ENCODE peak calls at places on chromosomes 16 and 17, in four cellular contexts. S is amniotic stem cell, J is AG04450, H is GM20000. E is an unnamed sample.
A peak's percentile ranks its signal among the peaks of the same experiment; 100 is the strongest.

GRCh38 chr16:11090947-11091785 is 146.8 kb downstream of the CLEC16A start:
- DNase-seq in H (no peak), J (no peak), S (no peak), E (no peak)

GRCh38 chr17:82287849-82288601 is 14.5 kb upstream of the CSNK1D start:
- DNase-seq in J (peak; percentile 48), H (no peak), S (no peak), E (peak; percentile 96)

GRCh38 chr17:2936771-2937321 is 126.6 kb downstream of the OR1D5 start:
- DNase-seq in J (no peak), H (no peak), S (no peak), E (no peak)

GRCh38 chr17:7280519-7281073 is 922 bp upstream of the SLC2A4 start:
- DNase-seq in J (peak; percentile 51), H (peak; percentile 91), S (peak; percentile 56), E (peak; percentile 82)

GRCh38 chr17:41345992-41346391 is 4.6 kb downstream of the KRT33A start:
- DNase-seq in J (no peak), S (no peak), H (no peak), E (no peak)

GRCh38 chr17:71118039-71118438 is 948.7 kb downstream of the KCNJ2 start:
- DNase-seq in J (no peak), S (no peak), H (no peak), E (no peak)

GRCh38 chr17:81509048-81509686 is 3.4 kb downstream of the ACTG1 start:
- DNase-seq in J (no peak), S (no peak), H (no peak), E (no peak)

GRCh38 chr17:72338847-72339790 is 218.3 kb downstream of the SOX9 start:
- DNase-seq in S (peak; percentile 78), J (peak; percentile 86), H (no peak), E (peak; percentile 96)

GRCh38 chr17:63442549-63443035 is 3.5 kb downstream of the CYB561 start:
- DNase-seq in J (no peak), S (no peak), H (peak; percentile 65), E (no peak)

GRCh38 chr16:24748242-24748641 is 18.8 kb downstream of the TNRC6A start:
- DNase-seq in J (peak; percentile 74), S (peak; percentile 44), H (no peak), E (peak; percentile 80)

GRCh38 chr17:69605571-69605970 is 191.1 kb downstream of the MAP2K6 start:
- DNase-seq in H (no peak), S (no peak), J (no peak), E (no peak)

GRCh38 chr17:40364121-40364861 is at the start of gene GJD3:
- DNase-seq in H (peak; percentile 18), S (no peak), J (no peak), E (no peak)

GRCh38 chr16:80947708-80948615 is 58.7 kb downstream of the CMC2 start:
- DNase-seq in J (no peak), H (no peak), S (no peak), E (peak; percentile 36)

GRCh38 chr16:11319529-11320146 is 25.6 kb upstream of the RMI2 start:
- DNase-seq in J (no peak), S (no peak), H (no peak), E (no peak)

GRCh38 chr17:31394544-31394943 is 3.1 kb downstream of the RAB11FIP4 start:
- DNase-seq in S (peak; percentile 14), H (peak; percentile 72), J (peak; percentile 57), E (peak; percentile 68)

GRCh38 chr16:14472357-14472756 is 157.7 kb downstream of the PARN start:
- DNase-seq in H (no peak), S (no peak), J (no peak), E (no peak)

GRCh38 chr16:87747626-87748025 is 18.2 kb downstream of the KLHDC4 start:
- DNase-seq in J (no peak), H (no peak), S (no peak), E (no peak)

GRCh38 chr17:64984776-64985521 is 65.7 kb upstream of the LRRC37A3 start:
- DNase-seq in J (no peak), S (no peak), H (no peak), E (no peak)

GRCh38 chr17:75588546-75589016 is 981 bp downstream of the MYO15B start:
- DNase-seq in H (peak; percentile 55), S (no peak), J (no peak), E (no peak)

E was measured in SJSA1.